ENCODE peak calls at places on chromosomes 1 and 21, in four cellular contexts. H is HCEC 1CT; R is transverse colon; V is stimulated activated CD4-positive, alpha-beta T cell treated with anti-CD3 and anti-CD28 coated beads, Interleukin-15, amount 100 ng/mL, for 1 hour. U is an unnamed sample.

GRCh38 chr1:53938136-53938830 is 7.2 kb downstream of the IFT25 start:
- DNase-seq in H (peak; percentile 85), R (no peak), V (no peak), U (no peak)

GRCh38 chr1:26913754-26914619 is at the start of gene NR0B2:
- DNase-seq in H (no peak), R (peak; percentile 82), V (no peak), U (no peak)

GRCh38 chr21:35904995-35905972 is 155.0 kb downstream of the SETD4 start:
- DNase-seq in H (peak; percentile 9), R (no peak), V (no peak), U (peak; percentile 75)

GRCh38 chr21:33289199-33289819 is 23.1 kb downstream of the IL10RB start:
- DNase-seq in H (no peak), R (no peak), V (no peak), U (peak; percentile 54)

GRCh38 chr1:159845751-159846531 is 16.5 kb downstream of the VSIG8 start:
- DNase-seq in H (no peak), R (peak; percentile 32), V (no peak), U (peak; percentile 33)

GRCh38 chr21:42447732-42448131 is 44.0 kb downstream of the UBASH3A start:
- DNase-seq in H (no peak), R (no peak), V (no peak), U (no peak)

GRCh38 chr1:236455242-236455641 is 61.2 kb downstream of the EDARADD start:
- DNase-seq in H (no peak), R (no peak), V (no peak), U (no peak)

GRCh38 chr1:43452789-43453441 is 816 bp downstream of the HYI start:
- DNase-seq in H (peak; percentile 30), R (no peak), V (no peak), U (peak; percentile 18)

GRCh38 chr1:92356956-92357355 is 58.1 kb downstream of the RPAP2 start:
- DNase-seq in H (peak; percentile 84), R (no peak), V (no peak), U (no peak)

GRCh38 chr1:106875622-106876021 is 180.9 kb upstream of the PRMT6 start:
- DNase-seq in H (no peak), R (no peak), V (no peak), U (no peak)

GRCh38 chr21:45366931-45367401 is 38.0 kb upstream of the COL18A1 start:
- DNase-seq in H (peak; percentile 97), R (peak; percentile 55), V (no peak), U (peak; percentile 94)

GRCh38 chr1:11944358-11944981 is 10.0 kb downstream of the PLOD1 start:
- DNase-seq in H (no peak), R (no peak), V (no peak), U (no peak)

GRCh38 chr1:87985071-87985470 is 656.4 kb downstream of the LMO4 start:
- DNase-seq in H (no peak), R (no peak), V (no peak), U (no peak)

GRCh38 chr21:45142469-45142868 is 68.1 kb downstream of the ADARB1 start:
- DNase-seq in H (peak; percentile 83), R (no peak), V (no peak), U (no peak)

GRCh38 chr1:203072911-203073310 is 12.9 kb downstream of the MYOG start:
- DNase-seq in H (no peak), R (no peak), V (no peak), U (no peak)

U was measured in kidney glomerular epithelial cell.